ENCODE peak calls at places on chromosomes 5 and 9, in eight cellular contexts. A is AG09309, J is IMR-90, C is nephron progenitor cell, R is HL-60, H is body of pancreas, Q is choroid plexus epithelial cell, K is MCF 10A. B is an unnamed sample.

GRCh38 chr9:71909887-71910601 is 949 bp downstream of the ABHD17B start:
- DNase-seq in Q (peak; percentile 37), C (peak; percentile 79), J (peak; percentile 20), K (peak; percentile 37), A (no peak), H (peak; percentile 55), R (no peak), B (no peak)

GRCh38 chr9:14030350-14030823 is 283.6 kb downstream of the NFIB start:
- DNase-seq in J (peak; percentile 66), K (peak; percentile 91), A (no peak), Q (peak; percentile 96), C (no peak), R (no peak), H (peak; percentile 23), B (peak; percentile 18)

GRCh38 chr5:143315929-143316328 is 87.6 kb downstream of the NR3C1 start:
- DNase-seq in J (no peak), Q (no peak), H (no peak), K (peak; percentile 55), R (no peak), C (no peak), A (no peak), B (no peak)

GRCh38 chr5:149633671-149634350 is 52.5 kb downstream of the ARHGEF37 start:
- DNase-seq in C (no peak), J (peak; percentile 46), Q (peak; percentile 64), H (no peak), K (peak; percentile 81), A (no peak), R (no peak), B (no peak)

GRCh38 chr5:128825826-128826225 is 139.5 kb upstream of the SLC27A6 start:
- DNase-seq in A (no peak), Q (peak; percentile 37), K (peak; percentile 72), C (no peak), R (no peak), H (no peak), J (peak; percentile 17), B (no peak)

GRCh38 chr9:22240619-22241018 is 206.0 kb upstream of the DMRTA1 start:
- DNase-seq in Q (peak; percentile 81), H (no peak), J (peak; percentile 73), K (peak; percentile 54), R (no peak), C (no peak), A (no peak), B (no peak)

GRCh38 chr9:88528356-88528755 is 6.6 kb upstream of the NXNL2 start:
- DNase-seq in K (no peak), C (no peak), H (no peak), Q (no peak), A (no peak), J (peak; percentile 33), R (no peak), B (no peak)

GRCh38 chr5:151031554-151031953 is 11.2 kb downstream of the GPX3 start:
- DNase-seq in K (no peak), H (no peak), Q (no peak), C (no peak), J (no peak), R (no peak), A (no peak), B (no peak)

GRCh38 chr5:123176224-123176937 is 87.3 kb downstream of the PRDM6 start:
- DNase-seq in R (no peak), Q (peak; percentile 22), C (no peak), A (peak; percentile 11), K (peak; percentile 24), J (peak; percentile 73), H (no peak), B (no peak)

GRCh38 chr5:152097128-152097527 is 172.5 kb upstream of the GLRA1 start:
- DNase-seq in R (no peak), J (no peak), H (no peak), C (no peak), A (no peak), K (no peak), Q (no peak), B (no peak)

GRCh38 chr5:140182803-140183367 is 7.9 kb downstream of the CYSTM1 start:
- DNase-seq in C (no peak), Q (peak; percentile 87), R (no peak), H (peak; percentile 49), K (no peak), J (peak; percentile 44), A (peak; percentile 62), B (peak; percentile 94)

GRCh38 chr5:140000332-140000731 is 42.8 kb downstream of the NRG2 start:
- DNase-seq in Q (no peak), J (no peak), A (no peak), C (no peak), K (no peak), H (peak; percentile 95), R (no peak), B (peak; percentile 60)

GRCh38 chr5:126053630-126054029 is 369.6 kb upstream of the GRAMD2B start:
- DNase-seq in K (no peak), Q (no peak), C (no peak), A (no peak), H (no peak), R (no peak), J (no peak), B (no peak)

GRCh38 chr9:137417161-137418021 is 5.6 kb downstream of the EXD3 start:
- DNase-seq in K (no peak), R (no peak), J (no peak), A (no peak), Q (no peak), C (no peak), H (no peak), B (no peak)

GRCh38 chr9:37031081-37031480 is 3.0 kb downstream of the PAX5 start:
- DNase-seq in Q (no peak), A (no peak), H (no peak), C (no peak), J (no peak), K (no peak), R (no peak), B (no peak)

DNA sequence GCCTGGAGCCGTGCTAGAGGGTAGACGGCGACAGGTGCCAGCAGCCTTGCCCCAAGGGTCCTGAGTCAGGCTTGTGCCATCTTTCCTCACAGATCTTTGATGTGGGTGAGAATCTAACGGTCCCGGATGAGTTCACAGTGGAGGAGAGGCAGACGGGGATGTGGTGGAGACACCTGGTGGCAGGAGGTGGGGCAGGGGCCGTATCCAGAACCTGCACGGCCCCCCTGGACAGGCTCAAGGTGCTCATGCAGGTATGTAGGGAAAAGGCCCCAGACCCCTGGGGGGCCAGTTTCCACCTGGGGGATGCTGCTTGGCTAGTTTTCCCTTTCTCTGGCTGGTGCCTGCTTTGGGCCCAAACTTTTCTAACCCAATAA is 24.0 kb downstream of the PTGES2 start:
- DNase-seq in A (no peak), Q (no peak), K (no peak), R (no peak), C (no peak), J (no peak), H (no peak), B (no peak)
- TF ChIP-seq CTCF in A (no peak), Q (peak; percentile 43), K (peak; percentile 7), R (no peak), C (peak; percentile 23), J (peak; percentile 10), H (peak; percentile 24), B (peak; percentile 58)

GRCh38 chr9:131837316-131837715 is 97.4 kb upstream of the RAPGEF1 start:
- DNase-seq in K (peak; percentile 9), J (no peak), R (no peak), C (no peak), Q (peak; percentile 10), H (peak; percentile 30), A (no peak), B (no peak)
- TF ChIP-seq CTCF in K (peak; percentile 13), J (peak; percentile 8), R (no peak), C (no peak), Q (peak; percentile 21), H (peak; percentile 31), A (peak; percentile 18), B (peak; percentile 35)

GRCh38 chr5:81345411-81346003 is 44.1 kb downstream of the ZCCHC9 start:
- DNase-seq in J (no peak), R (no peak), C (no peak), H (no peak), A (no peak), Q (no peak), K (no peak), B (no peak)
- TF ChIP-seq CTCF in J (no peak), R (no peak), C (no peak), H (no peak), A (no peak), Q (no peak), K (no peak), B (no peak)

DNA sequence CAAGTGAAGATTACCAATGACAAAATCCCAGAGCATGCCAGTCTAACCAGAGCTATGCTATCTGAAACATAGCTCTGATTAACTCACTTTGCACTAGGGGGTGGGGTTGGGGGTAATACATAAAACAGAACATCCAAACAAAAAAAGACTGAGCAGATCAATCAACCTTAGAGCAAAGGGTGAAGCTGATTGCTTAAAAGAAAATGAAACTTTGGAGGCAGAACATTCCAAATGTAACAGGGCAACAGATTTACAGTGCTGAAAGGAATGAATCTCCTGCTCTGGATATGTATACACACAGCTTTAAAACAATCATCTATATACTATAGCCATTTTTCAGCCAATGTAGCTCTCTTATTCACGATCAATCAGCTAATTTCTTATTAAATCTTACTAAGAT is 4.9 kb downstream of the IL6ST start:
- DNase-seq in C (no peak), R (no peak), J (no peak), A (no peak), Q (peak; percentile 14), K (no peak), H (no peak), B (no peak)
- TF ChIP-seq CTCF in C (no peak), R (no peak), J (no peak), A (no peak), Q (no peak), K (no peak), H (no peak), B (no peak)

GRCh38 chr5:88691945-88692868 is 190.8 kb downstream of the MEF2C start:
- DNase-seq in R (no peak), C (no peak), H (no peak), J (no peak), A (no peak), Q (no peak), K (no peak), B (no peak)
- TF ChIP-seq CTCF in R (no peak), C (no peak), H (no peak), J (no peak), A (no peak), Q (no peak), K (no peak), B (no peak)

B was measured in retinal pigment epithelial cell.